ENCODE peak calls at places on chromosomes 6 and 20, in six cellular contexts. I is body of pancreas, W is gastrocnemius medialis, J is prostate gland, H is IMR-90, N is H1. B is an unnamed sample.

GRCh38 chr6:139982652-139983051 is 608.2 kb upstream of the CITED2 start:
- DNase-seq in J (no peak), I (no peak), H (peak; percentile 74), W (no peak), N (no peak), B (no peak)

GRCh38 chr6:108119212-108120141 is 44.9 kb upstream of the OSTM1 start:
- DNase-seq in I (no peak), J (no peak), H (no peak), W (no peak), N (peak; percentile 83), B (no peak)

GRCh38 chr6:104705095-104705707 is 154.5 kb downstream of the HACE1 start:
- DNase-seq in H (peak; percentile 64), I (no peak), W (no peak), J (no peak), N (no peak), B (no peak)

GRCh38 chr6:90222724-90223198 is 73.9 kb downstream of the BACH2 start:
- DNase-seq in J (no peak), W (no peak), N (no peak), I (no peak), H (peak; percentile 65), B (no peak)

GRCh38 chr6:109449789-109450673 is 5.5 kb downstream of the MICAL1 start:
- DNase-seq in W (no peak), I (no peak), N (no peak), J (no peak), H (no peak), B (no peak)

GRCh38 chr20:15700147-15700765 is 873.0 kb downstream of the KIF16B start:
- DNase-seq in J (no peak), N (no peak), H (no peak), I (no peak), W (no peak), B (no peak)

GRCh38 chr6:162899148-162899547 is 171.4 kb downstream of the PACRG start:
- DNase-seq in I (no peak), N (no peak), J (no peak), H (no peak), W (no peak), B (no peak)

GRCh38 chr6:1004885-1005635 is 306.8 kb upstream of the FOXQ1 start:
- DNase-seq in I (no peak), J (no peak), W (no peak), N (no peak), H (no peak), B (no peak)

GRCh38 chr6:12449447-12449846 is 159.3 kb downstream of the EDN1 start:
- DNase-seq in I (no peak), N (no peak), W (no peak), J (no peak), H (no peak), B (no peak)

GRCh38 chr6:107657755-107658461 is 166.2 kb downstream of the SCML4 start:
- DNase-seq in H (peak; percentile 86), I (no peak), W (peak; percentile 66), N (no peak), J (no peak), B (peak; percentile 48)

GRCh38 chr6:148530394-148530923 is 187.8 kb downstream of the SASH1 start:
- DNase-seq in I (no peak), W (no peak), J (no peak), N (no peak), H (peak; percentile 98), B (no peak)

GRCh38 chr6:132498638-132499037 is 14.3 kb downstream of the STX7 start:
- DNase-seq in N (no peak), J (no peak), H (no peak), I (no peak), W (no peak), B (no peak)

GRCh38 chr20:16580127-16580526 is 6.9 kb upstream of the KIF16B start:
- DNase-seq in J (peak; percentile 42), W (peak; percentile 20), I (no peak), H (peak; percentile 77), N (no peak), B (no peak)

GRCh38 chr6:7640607-7641577 is 50.9 kb downstream of the SNRNP48 start:
- DNase-seq in I (no peak), H (peak; percentile 87), J (no peak), W (no peak), N (no peak), B (no peak)

GRCh38 chr6:3016473-3017280 is 17.0 kb downstream of the NQO2 start:
- DNase-seq in N (no peak), J (no peak), I (no peak), H (no peak), W (no peak), B (no peak)

GRCh38 chr6:118469468-118469867 is 78.6 kb upstream of the PLN start:
- DNase-seq in W (no peak), J (no peak), I (no peak), H (peak; percentile 4), N (no peak), B (no peak)

GRCh38 chr6:87907521-87907920 is 140.1 kb upstream of the SPACA1 start:
- DNase-seq in W (no peak), J (no peak), I (no peak), N (no peak), H (peak; percentile 2), B (no peak)

GRCh38 chr6:6748001-6748400 is 159.5 kb downstream of the LY86 start:
- DNase-seq in J (no peak), N (no peak), H (no peak), W (no peak), I (no peak), B (no peak)

GRCh38 chr6:38871745-38872568 is 156.8 kb downstream of the DNAH8 start:
- DNase-seq in J (peak; percentile 33), W (no peak), N (peak; percentile 86), H (peak; percentile 36), I (peak; percentile 55), B (no peak)

GRCh38 chr6:25895773-25896172 is 21.7 kb upstream of the SLC17A3 start:
- DNase-seq in I (no peak), J (no peak), W (no peak), H (no peak), N (no peak), B (no peak)

GRCh38 chr6:42664718-42665117 is 57.7 kb downstream of the PRPH2 start:
- DNase-seq in I (no peak), J (no peak), H (no peak), W (no peak), N (no peak), B (no peak)

GRCh38 chr20:45848969-45849582 is 8.1 kb downstream of the ACOT8 start:
- DNase-seq in W (no peak), H (no peak), J (no peak), N (no peak), I (no peak), B (no peak)

GRCh38 chr6:127518212-127518709 is 874 bp downstream of the MTCL3 start:
- DNase-seq in J (no peak), H (no peak), I (no peak), W (no peak), N (no peak), B (no peak)

GRCh38 chr6:47524136-47524840 is 46.7 kb downstream of the CD2AP start:
- DNase-seq in H (peak; percentile 12), W (no peak), N (no peak), I (no peak), J (no peak), B (no peak)

DNA sequence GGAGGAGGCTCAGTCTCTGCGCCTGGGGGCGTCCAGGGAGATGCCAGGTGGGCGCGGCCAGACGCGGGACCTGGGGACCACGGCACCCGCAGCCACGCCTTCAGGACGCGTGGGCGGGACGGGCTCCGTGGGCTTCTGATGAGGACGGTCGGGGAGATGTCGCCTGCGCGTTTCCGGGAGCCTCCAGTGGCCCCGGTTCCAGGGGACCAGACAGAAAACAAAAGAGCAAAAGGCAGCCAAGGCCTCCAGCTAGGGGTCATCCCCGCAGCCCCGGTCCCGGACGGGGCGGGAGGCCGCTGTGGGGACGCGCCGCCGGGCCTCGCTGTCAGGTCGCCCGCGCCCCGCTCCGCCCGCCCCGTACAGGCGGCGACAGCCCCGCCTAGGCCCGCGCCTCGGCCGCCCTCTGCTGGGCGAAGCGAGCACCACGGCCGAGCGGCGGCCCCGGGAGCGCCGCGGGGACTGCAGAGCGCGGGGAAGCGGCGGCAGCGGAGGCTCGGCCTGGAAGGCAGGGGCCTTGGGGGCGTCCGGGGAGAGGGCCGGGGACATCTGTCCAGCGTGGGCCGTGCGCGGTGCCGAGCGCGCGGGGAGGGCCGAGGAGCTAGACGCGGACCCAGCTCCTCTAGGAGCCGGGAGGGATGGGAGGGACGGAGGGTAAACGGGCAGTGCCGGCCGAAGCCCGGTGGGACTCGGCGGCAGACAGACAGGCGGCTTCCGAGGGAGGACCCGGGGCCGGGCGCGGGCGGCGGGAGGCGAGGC is 48.7 kb downstream of the TMEM242 start:
- DNase-seq in N (peak; percentile 88), W (peak; percentile 38), I (peak; percentile 72), J (peak; percentile 54), H (peak; percentile 57), B (peak; percentile 21)
- TF ChIP-seq POLR2A in N (no peak), W (peak; percentile 18), I (peak; percentile 28), J (peak; percentile 9), H (peak; percentile 67), B (peak; percentile 56)

DNA sequence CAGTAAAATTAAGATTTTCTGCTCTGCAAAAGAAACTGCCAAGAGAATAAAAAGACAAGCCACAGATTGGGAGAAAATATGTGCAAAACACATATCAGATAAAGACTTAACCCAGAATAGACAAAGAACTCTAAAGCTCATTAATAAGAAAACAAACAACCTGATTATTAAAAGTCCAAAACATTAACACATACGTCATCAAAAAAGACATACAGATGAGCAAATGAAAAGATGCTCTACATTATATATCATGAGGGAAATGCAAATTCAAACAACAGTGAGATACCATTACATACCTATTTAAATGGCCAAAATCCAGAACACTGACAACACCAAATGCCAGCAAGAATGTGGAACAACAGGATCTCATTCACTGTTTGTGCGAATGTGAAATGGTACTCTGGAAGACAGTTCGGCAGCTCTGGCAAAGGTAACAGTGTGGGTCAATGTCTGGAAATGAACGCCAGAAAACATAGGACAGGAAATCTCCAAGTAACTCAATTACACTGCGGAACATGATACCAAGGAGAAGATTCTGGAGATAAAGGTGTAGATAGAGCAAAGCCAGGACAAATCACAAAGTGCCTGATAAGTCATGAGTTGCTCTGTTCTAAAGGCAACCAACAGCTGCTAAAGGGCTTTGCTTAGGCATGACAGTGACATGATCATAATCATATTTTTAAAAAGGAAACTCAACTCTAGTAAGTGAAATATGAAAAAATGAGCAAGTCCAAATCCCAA is 96.8 kb downstream of the PDE10A start:
- DNase-seq in J (no peak), I (no peak), N (no peak), W (no peak), H (no peak), B (no peak)
- H3K36me3 ChIP-seq in J (no peaks in the 10 kb centered on the region), I (no peaks in the 10 kb centered on the region), N (no peaks in the 10 kb centered on the region), W (no peaks in the 10 kb centered on the region), H (no peaks in the 10 kb centered on the region), B (no peaks in the 10 kb centered on the region)

GRCh38 chr6:155461636-155462035 is 6.0 kb upstream of the NOX3 start:
- DNase-seq in J (no peak), H (peak; percentile 34), N (no peak), I (no peak), W (no peak), B (no peak)
- H3K27ac ChIP-seq in J (no peak overlapping the region), H (peak overlapping the region; percentile 31), N (no peak overlapping the region), I (no peak overlapping the region), W (no peak overlapping the region), B (no peak overlapping the region)

DNA sequence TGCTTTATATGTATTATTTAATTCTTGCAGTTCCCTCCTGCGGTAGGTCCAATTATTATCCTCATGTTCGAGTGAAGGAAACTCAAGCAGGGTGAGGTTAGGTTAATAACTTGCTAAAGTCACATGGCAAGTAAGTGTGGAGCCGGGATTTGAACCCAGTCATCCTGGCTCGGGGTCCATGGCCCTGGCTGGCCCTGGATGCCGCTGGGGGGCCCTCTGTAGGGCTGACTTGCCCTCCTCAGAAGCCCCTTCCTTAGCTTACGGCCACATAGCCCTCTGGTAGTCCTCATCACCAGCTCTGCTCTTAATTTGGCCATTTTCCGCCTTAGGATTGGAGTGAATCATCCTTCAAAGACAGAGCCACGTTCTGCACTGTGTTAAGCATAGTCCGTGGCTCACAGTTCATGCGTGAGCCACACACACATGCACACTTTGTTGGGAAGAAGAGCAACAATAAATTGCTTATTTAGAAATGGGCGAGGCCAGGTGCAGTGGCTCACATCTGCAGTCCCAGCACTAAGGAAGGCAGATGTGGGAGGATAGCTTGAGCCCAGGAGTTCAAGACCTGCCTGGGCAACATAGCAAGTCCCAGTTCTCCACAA is 131.2 kb downstream of the ZDHHC14 start:
- DNase-seq in I (no peak), W (no peak), J (no peak), N (no peak), H (no peak), B (no peak)
- TF ChIP-seq POLR2A in I (no peak), W (no peak), J (no peak), N (no peak), H (no peak), B (no peak)